ENCODE peak calls at places on chromosome 15, in ten cellular contexts. K is dorsolateral prefrontal cortex, D is uterus, W is fibroblast of the aortic adventitia, P is fibroblast of villous mesenchyme, R is keratinocyte, E is HL-60, Q is stomach, O is fibroblast of mammary gland, J is adrenal gland. V is an unnamed sample.

GRCh38 chr15:73560501-73561117 is 72.6 kb downstream of the NPTN start:
- DNase-seq in O (peak; percentile 84), J (no peak), R (no peak), Q (no peak), W (peak; percentile 89), P (peak; percentile 85), K (no peak), D (no peak), E (peak; percentile 47), V (no peak)

GRCh38 chr15:37057831-37058230 is 42.5 kb downstream of the MEIS2 start:
- DNase-seq in P (no peak), K (no peak), J (no peak), W (no peak), R (no peak), E (no peak), D (no peak), Q (no peak), O (no peak), V (no peak)

GRCh38 chr15:25054943-25055342 is 100.2 kb downstream of the SNRPN start:
- DNase-seq in W (no peak), J (no peak), K (peak; percentile 26), O (no peak), E (no peak), D (no peak), P (no peak), Q (no peak), R (no peak), V (peak; percentile 18)

GRCh38 chr15:29570121-29570930 is 251.9 kb downstream of the TJP1 start:
- DNase-seq in D (no peak), E (no peak), K (peak; percentile 62), O (no peak), J (peak; percentile 20), P (no peak), Q (no peak), W (peak; percentile 2), R (no peak), V (no peak)

GRCh38 chr15:31361764-31362120 is 35.1 kb downstream of the KLF13 start:
- DNase-seq in P (no peak), K (no peak), R (no peak), O (no peak), W (no peak), J (no peak), Q (no peak), D (no peak), E (no peak), V (no peak)

GRCh38 chr15:84988909-84989644 is 7.4 kb downstream of the PDE8A start:
- DNase-seq in R (no peak), W (no peak), O (no peak), K (no peak), J (no peak), Q (no peak), D (no peak), P (no peak), E (no peak), V (no peak)

GRCh38 chr15:67762610-67763368 is 62.5 kb upstream of the SKOR1 start:
- DNase-seq in E (no peak), D (no peak), Q (no peak), J (no peak), P (peak; percentile 75), O (peak; percentile 50), R (no peak), K (no peak), W (no peak), V (no peak)

GRCh38 chr15:71136159-71137137 is 21.2 kb downstream of the THSD4 start:
- DNase-seq in D (peak; percentile 60), O (peak; percentile 84), J (no peak), Q (no peak), E (no peak), K (no peak), W (peak; percentile 87), P (peak; percentile 74), R (peak; percentile 58), V (no peak)

GRCh38 chr15:81155375-81156218 is 21.5 kb downstream of the CFAP161 start:
- DNase-seq in E (peak; percentile 50), O (peak; percentile 84), P (peak; percentile 80), K (no peak), Q (peak; percentile 36), R (no peak), J (peak; percentile 49), W (peak; percentile 85), D (peak; percentile 75), V (no peak)

GRCh38 chr15:83219026-83219425 is 11.4 kb upstream of the HDGFL3 start:
- DNase-seq in D (no peak), Q (no peak), W (peak; percentile 16), R (no peak), J (no peak), O (no peak), E (no peak), P (no peak), K (no peak), V (no peak)

GRCh38 chr15:49438970-49439631 is 16.1 kb downstream of the FGF7 start:
- DNase-seq in J (no peak), K (no peak), D (peak; percentile 25), P (peak; percentile 37), Q (no peak), W (peak; percentile 52), E (peak; percentile 87), R (no peak), O (no peak), V (peak; percentile 48)

GRCh38 chr15:73989001-73989798 is 2.9 kb downstream of the STOML1 start:
- DNase-seq in P (peak; percentile 85), D (no peak), O (peak; percentile 88), Q (no peak), W (peak; percentile 79), J (no peak), K (no peak), E (no peak), R (no peak), V (no peak)

GRCh38 chr15:41511331-41512077 is 2.1 kb downstream of the LTK start:
- DNase-seq in P (no peak), K (no peak), E (no peak), W (no peak), O (no peak), J (no peak), Q (peak; percentile 60), R (no peak), D (no peak), V (no peak)

GRCh38 chr15:39641187-39641889 is 60.5 kb downstream of the THBS1 start:
- DNase-seq in E (no peak), K (no peak), O (no peak), R (peak; percentile 92), D (no peak), W (no peak), Q (no peak), J (no peak), P (peak; percentile 62), V (no peak)
- TF ChIP-seq CTCF in E (no peak), K (no peak), O (no peak), R (no peak), D (no peak), W (no peak), Q (no peak), J (no peak), P (no peak), V (no peak)

GRCh38 chr15:78620021-78620838 is 566 bp downstream of the CHRNA3 start:
- DNase-seq in J (no peak), R (no peak), K (no peak), E (no peak), P (no peak), D (no peak), Q (peak; percentile 23), O (no peak), W (no peak), V (no peak)
- TF ChIP-seq CTCF in J (no peak), R (no peak), K (no peak), E (no peak), P (peak; percentile 12), D (no peak), Q (no peak), O (peak; percentile 1), W (peak; percentile 29), V (no peak)

GRCh38 chr15:89514596-89515406 is 18.4 kb upstream of the RHCG start:
- DNase-seq in W (no peak), P (peak; percentile 16), D (no peak), R (no peak), J (no peak), E (peak; percentile 52), O (peak; percentile 17), Q (no peak), K (no peak), V (no peak)

GRCh38 chr15:89514186-89514585 is 17.8 kb upstream of the RHCG start:
- DNase-seq in P (no peak), K (no peak), O (no peak), R (no peak), E (no peak), Q (no peak), D (no peak), W (no peak), J (no peak), V (no peak)

GRCh38 chr15:89513284-89513683 is 16.9 kb upstream of the RHCG start:
- DNase-seq in J (no peak), K (no peak), Q (no peak), P (no peak), R (no peak), E (no peak), D (no peak), W (no peak), O (no peak), V (no peak)

GRCh38 chr15:89512631-89513030 is 16.2 kb upstream of the RHCG start:
- DNase-seq in P (no peak), E (no peak), W (no peak), K (no peak), R (no peak), J (no peak), O (no peak), D (no peak), Q (no peak), V (no peak)

GRCh38 chr15:89515477-89515876 is 19.1 kb upstream of the RHCG start:
- DNase-seq in W (no peak), Q (no peak), J (no peak), E (no peak), P (no peak), K (no peak), O (no peak), R (no peak), D (no peak), V (no peak)
- TF ChIP-seq CTCF in W (no peak), Q (no peak), J (no peak), E (no peak), P (no peak), K (no peak), O (no peak), R (no peak), D (no peak), V (no peak)

DNA sequence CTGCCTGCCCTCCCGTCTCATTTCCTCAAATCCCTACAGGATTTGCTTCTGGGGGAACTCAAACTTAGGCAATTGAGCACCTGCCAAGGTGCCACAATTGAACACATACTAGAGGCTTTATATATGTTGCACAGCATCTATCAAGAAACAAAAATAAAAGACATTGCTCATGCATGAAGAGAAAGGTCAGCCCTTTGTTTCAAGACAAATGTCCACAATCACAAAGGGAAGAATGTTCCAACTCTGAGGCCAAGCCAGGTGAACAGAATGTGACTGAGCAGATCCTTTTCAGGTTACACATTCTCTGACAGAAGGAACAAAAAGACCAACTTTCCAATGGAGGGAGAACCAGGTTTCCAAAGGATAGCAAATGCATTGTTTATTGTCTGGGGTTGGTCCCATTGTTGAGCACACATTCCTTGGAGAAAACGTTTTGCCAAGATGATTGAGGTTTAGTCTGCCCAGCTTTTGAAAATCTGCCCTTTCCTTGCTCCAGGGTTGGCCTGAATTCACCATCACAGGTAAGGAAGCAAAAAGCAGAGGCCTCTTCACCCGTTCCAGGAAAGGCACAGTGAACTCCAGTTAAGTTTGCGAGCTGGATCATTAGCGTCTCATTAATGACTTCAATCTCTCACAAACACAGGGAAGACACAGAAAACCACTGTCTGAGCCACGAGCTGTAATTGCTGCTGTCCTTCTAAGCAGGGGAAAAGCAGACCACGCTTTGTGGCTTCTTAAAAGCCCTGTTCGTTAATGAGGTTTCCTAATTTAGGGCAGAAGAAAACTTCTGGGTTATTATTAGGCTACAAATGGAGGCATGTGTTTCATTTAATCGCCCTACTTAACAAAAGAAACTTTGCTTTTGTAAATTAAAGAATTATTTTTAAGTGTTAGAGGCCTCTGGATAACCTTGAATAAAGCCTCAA is 50.4 kb upstream of the FAM174B start:
- DNase-seq in P (no peak), J (no peak), D (no peak), O (no peak), R (no peak), Q (no peak), K (no peak), W (no peak), E (no peak), V (no peak)
- TF ChIP-seq CTCF in P (no peak), J (no peak), D (no peak), O (no peak), R (no peak), Q (no peak), K (no peak), W (no peak), E (no peak), V (no peak)

V was measured in CD14-positive monocyte.